ENCODE peak calls at places on chromosomes 1 and 21, in nine cellular contexts. T, B, E, Q, R, M, C, H and Y are unnamed samples.

GRCh38 chr21:44296916-44297315 is 2.9 kb upstream of the PFKL start:
- DNase-seq in T (no peak), B (no peak), E (no peak), Q (no peak), R (no peak), M (no peak), C (no peak), H (no peak), Y (no peak)

GRCh38 chr1:181469829-181470228 is 13.5 kb upstream of the CACNA1E start:
- DNase-seq in T (peak; percentile 83), B (peak; percentile 76), E (peak; percentile 80), Q (no peak), R (peak; percentile 64), M (peak; percentile 77), C (no peak), H (peak; percentile 42), Y (peak; percentile 62)

GRCh38 chr21:32565856-32566465 is 19.4 kb downstream of the TCP10L start:
- DNase-seq in T (no peak), B (no peak), E (peak; percentile 16), Q (no peak), R (no peak), M (peak; percentile 48), C (no peak), H (peak; percentile 55), Y (no peak)

GRCh38 chr1:51622455-51622913 is 5.6 kb downstream of the OSBPL9 start:
- DNase-seq in T (peak; percentile 90), B (peak; percentile 77), E (peak; percentile 61), Q (peak; percentile 79), R (peak; percentile 87), M (peak; percentile 80), C (no peak), H (peak; percentile 60), Y (no peak)

GRCh38 chr1:215793210-215793609 is 226.1 kb downstream of the KCTD3 start:
- DNase-seq in T (no peak), B (no peak), E (peak; percentile 63), Q (no peak), R (no peak), M (peak; percentile 94), C (no peak), H (peak; percentile 51), Y (no peak)

GRCh38 chr1:227934476-227935313 is 13.0 kb downstream of the WNT9A start:
- DNase-seq in T (no peak), B (peak; percentile 48), E (peak; percentile 62), Q (peak; percentile 51), R (peak; percentile 91), M (peak; percentile 45), C (no peak), H (peak; percentile 70), Y (no peak)

GRCh38 chr1:39590546-39590945 is 14.0 kb upstream of the PABPC4 start:
- DNase-seq in T (no peak), B (no peak), E (no peak), Q (no peak), R (no peak), M (peak; percentile 53), C (no peak), H (peak; percentile 22), Y (no peak)

GRCh38 chr1:4653796-4654715 is at the start of gene AJAP1:
- DNase-seq in T (no peak), B (no peak), E (no peak), Q (no peak), R (no peak), M (no peak), C (no peak), H (no peak), Y (no peak)

GRCh38 chr1:223859037-223859436 is 13.3 kb upstream of the TP53BP2 start:
- DNase-seq in T (no peak), B (no peak), E (no peak), Q (no peak), R (no peak), M (no peak), C (no peak), H (no peak), Y (no peak)

GRCh38 chr1:207194197-207194596 is 90.2 kb downstream of the C4BPA start:
- DNase-seq in T (no peak), B (no peak), E (no peak), Q (no peak), R (no peak), M (no peak), C (no peak), H (no peak), Y (no peak)

GRCh38 chr1:61672376-61672775 is 52.6 kb downstream of the TM2D1 start:
- DNase-seq in T (no peak), B (no peak), E (no peak), Q (no peak), R (no peak), M (no peak), C (no peak), H (no peak), Y (no peak)

GRCh38 chr1:50873458-50874187 is 86.4 kb downstream of the FAF1 start:
- DNase-seq in T (peak; percentile 67), B (peak; percentile 20), E (peak; percentile 65), Q (no peak), R (peak; percentile 78), M (peak; percentile 37), C (no peak), H (peak; percentile 77), Y (no peak)

GRCh38 chr1:221812905-221813597 is 71.2 kb upstream of the DUSP10 start:
- DNase-seq in T (no peak), B (no peak), E (no peak), Q (no peak), R (no peak), M (no peak), C (no peak), H (no peak), Y (no peak)

GRCh38 chr1:167909691-167910180 is 4.2 kb downstream of the ADCY10 start:
- DNase-seq in T (no peak), B (no peak), E (no peak), Q (no peak), R (no peak), M (no peak), C (no peak), H (no peak), Y (no peak)

GRCh38 chr1:180028864-180029263 is 74.3 kb downstream of the CEP350 start:
- DNase-seq in T (no peak), B (no peak), E (peak; percentile 17), Q (no peak), R (no peak), M (no peak), C (no peak), H (no peak), Y (no peak)
- TF ChIP-seq CTCF in T (no peak), B (no peak), E (peak; percentile 19), Q (no peak), R (no peak), M (no peak), C (no peak), H (no peak), Y (peak; percentile 26)

GRCh38 chr1:116331523-116331922 is 41.5 kb upstream of the ATP1A1 start:
- DNase-seq in T (no peak), B (no peak), E (no peak), Q (no peak), R (no peak), M (no peak), C (no peak), H (no peak), Y (no peak)

GRCh38 chr1:116330342-116330652 is 42.7 kb upstream of the ATP1A1 start:
- DNase-seq in T (peak; percentile 44), B (no peak), E (no peak), Q (no peak), R (no peak), M (no peak), C (peak; percentile 78), H (no peak), Y (no peak)

GRCh38 chr1:116328671-116329070 is 44.4 kb upstream of the ATP1A1 start:
- DNase-seq in T (no peak), B (no peak), E (no peak), Q (no peak), R (no peak), M (no peak), C (no peak), H (no peak), Y (no peak)

GRCh38 chr1:116330846-116331245 is 42.2 kb upstream of the ATP1A1 start:
- DNase-seq in T (no peak), B (no peak), E (no peak), Q (no peak), R (no peak), M (no peak), C (no peak), H (no peak), Y (no peak)

DNA sequence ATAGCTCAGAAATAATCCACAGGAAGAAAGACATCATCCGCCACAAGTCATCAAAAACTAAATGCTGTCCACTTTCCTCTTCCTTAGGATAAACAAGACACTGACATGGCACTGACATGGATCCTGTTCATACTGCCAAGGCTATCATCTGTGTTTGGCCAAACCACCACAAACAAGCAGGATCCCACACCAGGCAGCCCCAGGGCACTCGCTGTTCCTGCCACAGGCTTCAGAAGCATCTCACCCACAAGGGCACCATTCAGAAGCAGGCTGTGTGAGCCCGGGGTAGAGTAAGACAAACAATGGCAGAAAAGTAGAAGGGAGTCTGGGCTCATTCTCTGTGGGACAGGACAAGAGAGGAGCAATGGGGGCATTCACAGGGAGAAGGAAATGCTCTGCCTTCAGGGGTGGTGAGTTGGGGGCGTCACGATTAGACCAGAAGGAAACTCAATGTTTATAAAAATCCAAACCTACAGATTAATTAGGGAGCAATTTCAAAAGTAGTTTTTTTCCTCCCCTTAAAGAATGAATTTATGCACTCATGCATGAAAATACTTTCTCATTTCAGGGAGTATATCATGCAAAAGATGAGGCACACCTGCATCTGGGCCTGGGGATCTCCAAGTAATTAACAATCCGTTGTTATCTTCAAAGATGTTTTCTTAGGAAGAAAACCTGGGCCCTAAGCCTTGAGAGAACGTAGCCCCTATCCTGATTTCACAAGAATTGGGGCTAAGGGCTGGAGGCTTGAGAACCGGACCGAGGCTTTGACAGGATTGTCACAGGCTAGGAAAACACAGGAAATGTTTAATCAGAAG is 43.3 kb upstream of the ATP1A1 start:
- DNase-seq in T (no peak), B (no peak), E (peak; percentile 34), Q (no peak), R (no peak), M (no peak), C (no peak), H (no peak), Y (no peak)
- H3K4me3 ChIP-seq in T (no peak overlapping the region), B (no peak overlapping the region), E (no peak overlapping the region), Q (no peak overlapping the region), R (no peak overlapping the region), M (no peak overlapping the region), C (no peak overlapping the region), H (no peak overlapping the region), Y (no peak overlapping the region)

DNA sequence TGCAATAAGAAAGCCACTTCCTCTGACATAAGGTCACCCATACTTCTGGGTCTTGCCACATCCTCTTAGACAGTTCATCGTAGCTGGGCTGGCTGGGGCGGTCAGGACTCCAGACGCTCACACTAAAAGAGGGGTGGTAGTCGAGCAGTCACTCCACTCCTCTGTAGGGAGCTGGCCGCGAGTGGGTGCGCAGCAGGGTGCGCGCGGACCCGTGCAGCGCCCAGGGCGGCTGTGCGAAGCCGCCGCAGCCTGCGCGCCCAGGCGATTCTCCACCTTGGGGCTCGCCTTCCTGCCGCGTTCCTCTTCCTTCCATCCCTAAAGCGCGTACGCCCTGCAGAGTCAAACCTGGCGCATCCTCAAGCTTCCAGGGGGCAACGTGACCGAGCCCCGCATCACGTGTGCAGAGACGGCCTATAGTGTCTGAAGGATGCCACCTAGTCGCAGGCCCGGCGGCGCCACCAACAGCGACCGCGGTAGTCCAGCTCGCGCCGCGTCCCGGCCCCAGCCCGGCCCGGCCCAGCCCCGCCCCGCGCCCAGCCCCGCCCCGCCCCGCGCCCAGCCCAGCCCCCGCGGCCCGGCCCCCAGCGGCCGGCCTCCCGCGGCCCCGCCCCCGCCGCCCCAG is 360 bp upstream of the PRDX6 start:
- DNase-seq in T (no peak), B (peak; percentile 91), E (peak; percentile 87), Q (peak; percentile 95), R (peak; percentile 93), M (peak; percentile 78), C (peak; percentile 98), H (peak; percentile 87), Y (no peak)
- TF ChIP-seq CTCF in T (no peak), B (no peak), E (no peak), Q (peak; percentile 9), R (no peak), M (no peak), C (no peak), H (no peak), Y (no peak)

GRCh38 chr1:47024138-47024856 is 828 bp downstream of the CYP4X1 start:
- DNase-seq in T (no peak), B (no peak), E (peak; percentile 62), Q (no peak), R (no peak), M (no peak), C (no peak), H (peak; percentile 10), Y (no peak)
- H3K4me3 ChIP-seq in T (no peak overlapping the region), B (peak overlapping the region; percentile 12), E (peak overlapping the region; percentile 55), Q (peak overlapping the region; percentile 75), R (no peak overlapping the region), M (no peak overlapping the region), C (peak overlapping the region; percentile 42), H (peak overlapping the region; percentile 32), Y (peak overlapping the region; percentile 27)